ENCODE peak calls at places on chromosomes 1 and 21, in six cellular contexts. One of them, this sample, is unnamed.
A peak's percentile ranks its signal among the peaks of the same experiment; 100 is the strongest.

GRCh38 chr1:184919892-184920291 is 54.4 kb downstream of the NIBAN1 start:
- DNase-seq in NT2/D1: no peak
- DNase-seq in fibroblast of lung: no peak
- DNase-seq in naive thymus-derived CD4-positive, alpha-beta T cell: no peak
- DNase-seq in right atrium auricular region: no peak
- DNase-seq in DND-41: no peak
- DNase-seq in this sample: no peak

GRCh38 chr1:207910678-207911354 is at the start of gene CD34:
- DNase-seq in NT2/D1: peak; percentile 20
- DNase-seq in fibroblast of lung: no peak
- DNase-seq in naive thymus-derived CD4-positive, alpha-beta T cell: no peak
- DNase-seq in right atrium auricular region: peak; percentile 86
- DNase-seq in DND-41: no peak
- DNase-seq in this sample: peak; percentile 38

GRCh38 chr21:37350472-37350871 is 16.1 kb upstream of the DYRK1A start:
- DNase-seq in NT2/D1: no peak
- DNase-seq in fibroblast of lung: no peak
- DNase-seq in naive thymus-derived CD4-positive, alpha-beta T cell: no peak
- DNase-seq in right atrium auricular region: no peak
- DNase-seq in DND-41: no peak
- DNase-seq in this sample: no peak

GRCh38 chr21:42010507-42011493 is 640 bp upstream of the ZBTB21 start:
- DNase-seq in NT2/D1: no peak
- DNase-seq in fibroblast of lung: no peak
- DNase-seq in naive thymus-derived CD4-positive, alpha-beta T cell: peak; percentile 25
- DNase-seq in right atrium auricular region: no peak
- DNase-seq in DND-41: peak; percentile 58
- DNase-seq in this sample: no peak

GRCh38 chr1:54384921-54385726 is 21.1 kb downstream of the SSBP3 start:
- DNase-seq in NT2/D1: no peak
- DNase-seq in fibroblast of lung: no peak
- DNase-seq in naive thymus-derived CD4-positive, alpha-beta T cell: no peak
- DNase-seq in right atrium auricular region: no peak
- DNase-seq in DND-41: no peak
- DNase-seq in this sample: peak; percentile 44

GRCh38 chr1:230067871-230068814 is 1.1 kb downstream of the GALNT2 start:
- DNase-seq in NT2/D1: peak; percentile 25
- DNase-seq in fibroblast of lung: peak; percentile 19
- DNase-seq in naive thymus-derived CD4-positive, alpha-beta T cell: no peak
- DNase-seq in right atrium auricular region: no peak
- DNase-seq in DND-41: no peak
- DNase-seq in this sample: peak; percentile 68

GRCh38 chr1:45018599-45019230 is 6.7 kb downstream of the UROD start:
- DNase-seq in NT2/D1: peak; percentile 55
- DNase-seq in fibroblast of lung: peak; percentile 56
- DNase-seq in naive thymus-derived CD4-positive, alpha-beta T cell: peak; percentile 40
- DNase-seq in right atrium auricular region: peak; percentile 55
- DNase-seq in DND-41: peak; percentile 61
- DNase-seq in this sample: peak; percentile 45

GRCh38 chr1:192807221-192807967 is 1.4 kb upstream of the RGS2 start:
- DNase-seq in NT2/D1: no peak
- DNase-seq in fibroblast of lung: peak; percentile 66
- DNase-seq in naive thymus-derived CD4-positive, alpha-beta T cell: no peak
- DNase-seq in right atrium auricular region: no peak
- DNase-seq in DND-41: no peak
- DNase-seq in this sample: peak; percentile 32

GRCh38 chr1:171943973-171944561 is 102.8 kb downstream of the DNM3 start:
- DNase-seq in NT2/D1: no peak
- DNase-seq in fibroblast of lung: no peak
- DNase-seq in naive thymus-derived CD4-positive, alpha-beta T cell: no peak
- DNase-seq in right atrium auricular region: no peak
- DNase-seq in DND-41: no peak
- DNase-seq in this sample: no peak
- H3K4me3 ChIP-seq in NT2/D1: no peak overlapping the region
- H3K4me3 ChIP-seq in fibroblast of lung: no peak overlapping the region
- H3K4me3 ChIP-seq in naive thymus-derived CD4-positive, alpha-beta T cell: no peak overlapping the region
- H3K4me3 ChIP-seq in right atrium auricular region: no peak overlapping the region
- H3K4me3 ChIP-seq in DND-41: no peak overlapping the region
- H3K4me3 ChIP-seq in this sample: no peak overlapping the region

DNA sequence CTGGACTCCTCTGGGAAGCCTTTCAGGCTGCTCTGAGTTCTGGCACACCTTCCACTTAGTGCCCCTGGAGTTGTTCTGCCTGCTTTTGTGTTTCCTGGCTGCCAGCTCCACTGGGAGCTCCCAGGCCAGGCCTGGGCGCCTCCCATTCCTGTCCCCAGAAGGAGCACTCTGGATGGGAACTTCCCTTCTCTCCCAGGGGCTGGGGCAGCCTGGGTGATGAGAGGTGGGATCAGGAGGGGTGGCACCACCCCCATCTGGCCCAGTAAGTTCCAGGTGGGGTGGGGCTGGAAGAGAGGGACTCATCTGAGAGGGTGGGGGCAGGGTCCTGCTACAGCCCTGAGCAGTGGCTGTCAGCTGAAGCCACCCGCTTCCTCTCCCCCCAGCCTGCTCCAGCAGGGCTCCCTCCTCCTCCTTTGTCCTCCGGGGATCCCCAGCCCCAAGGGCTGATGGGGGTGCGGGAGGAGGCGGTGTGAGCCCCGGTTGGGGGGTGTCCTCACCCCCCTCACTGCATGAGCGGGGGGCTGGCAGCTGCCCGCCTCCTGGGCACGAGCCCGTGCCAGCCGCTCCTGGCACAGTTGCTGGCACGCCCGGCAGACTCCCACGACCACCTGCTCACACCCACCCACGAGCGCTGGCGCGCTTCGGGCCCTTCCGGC is 4.7 kb downstream of the FOXO6 start:
- DNase-seq in NT2/D1: no peak
- DNase-seq in fibroblast of lung: no peak
- DNase-seq in naive thymus-derived CD4-positive, alpha-beta T cell: peak; percentile 60
- DNase-seq in right atrium auricular region: no peak
- DNase-seq in DND-41: peak; percentile 70
- DNase-seq in this sample: no peak
- H3K4me3 ChIP-seq in NT2/D1: peak overlapping the region; percentile 34
- H3K4me3 ChIP-seq in fibroblast of lung: no peak overlapping the region
- H3K4me3 ChIP-seq in naive thymus-derived CD4-positive, alpha-beta T cell: no peak overlapping the region
- H3K4me3 ChIP-seq in right atrium auricular region: peak overlapping the region; percentile 44
- H3K4me3 ChIP-seq in DND-41: no peak overlapping the region
- H3K4me3 ChIP-seq in this sample: no peak overlapping the region

GRCh38 chr1:150976879-150977694 is 2.5 kb upstream of the CERS2 start:
- DNase-seq in NT2/D1: no peak
- DNase-seq in fibroblast of lung: no peak
- DNase-seq in naive thymus-derived CD4-positive, alpha-beta T cell: peak; percentile 56
- DNase-seq in right atrium auricular region: peak; percentile 81
- DNase-seq in DND-41: peak; percentile 52
- DNase-seq in this sample: peak; percentile 67
- H3K4me3 ChIP-seq in NT2/D1: peak overlapping the region; percentile 18
- H3K4me3 ChIP-seq in fibroblast of lung: no peak overlapping the region
- H3K4me3 ChIP-seq in naive thymus-derived CD4-positive, alpha-beta T cell: no peak overlapping the region
- H3K4me3 ChIP-seq in right atrium auricular region: no peak overlapping the region
- H3K4me3 ChIP-seq in DND-41: no peak overlapping the region
- H3K4me3 ChIP-seq in this sample: no peak overlapping the region

DNA sequence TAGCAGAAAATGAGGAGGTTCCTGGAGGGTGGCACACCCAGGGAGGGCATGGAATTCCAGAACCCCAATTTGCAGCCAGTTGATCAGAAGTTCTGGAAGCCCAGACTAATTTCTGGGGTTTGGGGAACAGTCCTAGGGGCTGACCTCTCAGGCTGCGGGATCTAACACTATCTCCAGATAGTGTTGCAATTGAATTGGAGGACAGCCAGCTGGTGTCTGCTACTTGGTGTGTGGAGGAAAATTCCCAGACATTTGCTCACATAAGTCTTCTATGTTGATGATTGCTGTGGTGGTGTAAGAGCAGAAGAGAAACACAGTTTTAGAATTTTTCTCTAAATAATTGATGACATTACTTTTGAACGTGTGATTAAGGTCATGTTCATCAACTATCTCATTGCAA is 154.3 kb upstream of the RNPC3 start:
- DNase-seq in NT2/D1: no peak
- DNase-seq in fibroblast of lung: no peak
- DNase-seq in naive thymus-derived CD4-positive, alpha-beta T cell: no peak
- DNase-seq in right atrium auricular region: no peak
- DNase-seq in DND-41: no peak
- DNase-seq in this sample: peak; percentile 45
- H3K4me3 ChIP-seq in NT2/D1: no peak overlapping the region
- H3K4me3 ChIP-seq in fibroblast of lung: no peak overlapping the region
- H3K4me3 ChIP-seq in naive thymus-derived CD4-positive, alpha-beta T cell: no peak overlapping the region
- H3K4me3 ChIP-seq in right atrium auricular region: no peak overlapping the region
- H3K4me3 ChIP-seq in DND-41: no peak overlapping the region
- H3K4me3 ChIP-seq in this sample: no peak overlapping the region

DNA sequence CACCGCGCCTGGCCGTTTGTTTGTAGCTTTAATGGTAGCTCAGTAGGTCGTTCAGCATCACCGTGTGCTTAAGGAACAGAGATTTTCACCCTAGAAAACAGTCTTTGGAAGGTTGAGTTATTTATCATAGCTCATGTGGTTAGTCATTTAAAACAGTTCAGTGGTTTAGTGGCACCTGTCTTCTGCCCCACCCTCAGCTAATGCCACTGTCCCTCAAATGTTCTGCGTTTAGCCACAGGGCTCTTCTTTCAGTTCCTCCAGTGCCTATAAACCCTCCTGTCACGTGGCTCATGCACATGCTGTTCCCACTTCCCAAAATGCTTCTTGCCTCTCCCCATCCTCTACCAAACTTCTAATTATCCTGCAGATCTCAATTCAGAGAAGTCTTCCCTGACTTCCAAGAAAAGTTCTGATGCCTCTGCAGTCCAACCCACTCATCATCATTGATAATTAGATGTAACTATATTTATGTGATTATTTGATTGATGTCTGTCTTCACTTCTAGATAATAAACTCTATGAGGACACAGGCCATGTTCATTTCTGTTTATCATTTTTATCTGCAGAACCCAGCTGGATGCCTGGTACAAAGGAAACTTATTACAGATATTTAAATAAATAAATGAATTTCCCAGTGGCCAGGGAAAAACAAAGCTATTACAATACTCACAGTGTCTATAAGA is 14.4 kb upstream of the DIPK1A start:
- DNase-seq in NT2/D1: no peak
- DNase-seq in fibroblast of lung: no peak
- DNase-seq in naive thymus-derived CD4-positive, alpha-beta T cell: no peak
- DNase-seq in right atrium auricular region: no peak
- DNase-seq in DND-41: no peak
- DNase-seq in this sample: no peak
- H3K4me3 ChIP-seq in NT2/D1: no peak overlapping the region
- H3K4me3 ChIP-seq in fibroblast of lung: no peak overlapping the region
- H3K4me3 ChIP-seq in naive thymus-derived CD4-positive, alpha-beta T cell: no peak overlapping the region
- H3K4me3 ChIP-seq in right atrium auricular region: no peak overlapping the region
- H3K4me3 ChIP-seq in DND-41: no peak overlapping the region
- H3K4me3 ChIP-seq in this sample: no peak overlapping the region

GRCh38 chr1:223887724-223888428 is 42.1 kb upstream of the TP53BP2 start:
- DNase-seq in NT2/D1: no peak
- DNase-seq in fibroblast of lung: peak; percentile 90
- DNase-seq in naive thymus-derived CD4-positive, alpha-beta T cell: no peak
- DNase-seq in right atrium auricular region: peak; percentile 75
- DNase-seq in DND-41: no peak
- DNase-seq in this sample: peak; percentile 83
- H3K4me3 ChIP-seq in NT2/D1: no peak overlapping the region
- H3K4me3 ChIP-seq in fibroblast of lung: peak overlapping the region; percentile 31
- H3K4me3 ChIP-seq in naive thymus-derived CD4-positive, alpha-beta T cell: no peak overlapping the region
- H3K4me3 ChIP-seq in right atrium auricular region: peak overlapping the region; percentile 0
- H3K4me3 ChIP-seq in DND-41: no peak overlapping the region
- H3K4me3 ChIP-seq in this sample: peak overlapping the region; percentile 13

DNA sequence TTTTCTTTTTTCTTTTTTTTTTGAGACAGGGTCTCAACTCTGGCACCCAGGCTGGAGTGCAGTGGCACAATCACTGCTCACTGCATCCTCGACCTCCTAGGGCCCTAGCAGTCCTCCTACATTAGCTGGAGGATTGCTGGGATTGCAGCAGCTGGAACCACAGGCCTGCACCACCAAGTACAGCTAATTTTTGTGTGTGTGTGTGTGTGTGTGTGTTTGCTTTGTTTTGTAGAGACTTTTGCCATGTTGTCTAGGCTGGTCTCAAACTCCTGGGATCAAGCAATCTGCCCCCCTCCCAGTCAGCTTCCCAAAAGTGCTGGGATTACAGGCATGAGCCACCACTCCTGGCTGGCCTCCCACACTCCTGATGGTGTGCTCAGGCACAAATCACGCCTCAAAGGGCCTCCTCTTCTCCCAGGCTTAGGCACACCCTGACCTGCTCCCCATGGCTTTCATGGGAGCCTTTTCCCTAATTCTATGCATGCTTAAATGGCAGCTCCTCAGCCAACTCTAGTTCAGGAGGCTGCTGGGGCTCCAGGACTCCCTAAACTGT is 9.4 kb downstream of the FAM229A start:
- DNase-seq in NT2/D1: no peak
- DNase-seq in fibroblast of lung: no peak
- DNase-seq in naive thymus-derived CD4-positive, alpha-beta T cell: no peak
- DNase-seq in right atrium auricular region: no peak
- DNase-seq in DND-41: no peak
- DNase-seq in this sample: no peak
- H3K4me3 ChIP-seq in NT2/D1: no peak overlapping the region
- H3K4me3 ChIP-seq in fibroblast of lung: no peak overlapping the region
- H3K4me3 ChIP-seq in naive thymus-derived CD4-positive, alpha-beta T cell: no peak overlapping the region
- H3K4me3 ChIP-seq in right atrium auricular region: no peak overlapping the region
- H3K4me3 ChIP-seq in DND-41: no peak overlapping the region
- H3K4me3 ChIP-seq in this sample: peak overlapping the region; percentile 71